ENCODE peak calls at places on chromosomes 1 and 21, in five cellular contexts. X is PC-9, R is left lung, M is fibroblast of lung, S is psoas muscle. G is an unnamed sample.
A peak's percentile ranks its signal among the peaks of the same experiment; 100 is the strongest.

GRCh38 chr1:206834711-206835110 is 30.7 kb upstream of the IL20 start:
- DNase-seq in X (no peak), S (peak; percentile 37), R (peak; percentile 50), M (no peak), G (no peak)

GRCh38 chr1:13469343-13469742 is 44.5 kb downstream of the LRRC38 start:
- DNase-seq in M (no peak), S (peak; percentile 23), R (no peak), X (no peak), G (no peak)

GRCh38 chr1:218828125-218828650 is 345.5 kb upstream of the LYPLAL1 start:
- DNase-seq in M (no peak), S (no peak), R (no peak), X (no peak), G (no peak)

GRCh38 chr1:230270185-230270939 is 155.8 kb downstream of the PGBD5 start:
- DNase-seq in R (peak; percentile 3), M (peak; percentile 58), X (no peak), S (no peak), G (no peak)

GRCh38 chr1:91135799-91136198 is 114.0 kb upstream of the ZNF644 start:
- DNase-seq in M (no peak), X (no peak), S (no peak), R (no peak), G (no peak)

GRCh38 chr1:175317309-175317708 is 124.7 kb upstream of the KIAA0040 start:
- DNase-seq in X (no peak), S (no peak), M (no peak), R (no peak), G (no peak)

GRCh38 chr1:28716336-28716735 is 20.4 kb upstream of the YTHDF2 start:
- DNase-seq in M (no peak), S (no peak), R (no peak), X (no peak), G (no peak)

GRCh38 chr1:23528245-23528978 is 2.6 kb downstream of the E2F2 start:
- DNase-seq in X (peak; percentile 92), R (peak; percentile 93), S (peak; percentile 85), M (peak; percentile 69), G (peak; percentile 91)

GRCh38 chr1:15283500-15283899 is 36.5 kb downstream of the FHAD1 start:
- DNase-seq in M (peak; percentile 55), S (no peak), R (no peak), X (no peak), G (no peak)

GRCh38 chr21:31162827-31163226 is 124.6 kb upstream of the KRTAP19-8 start:
- DNase-seq in R (no peak), X (no peak), M (peak; percentile 68), S (no peak), G (no peak)

GRCh38 chr1:21932127-21932526 is 5.0 kb downstream of the HSPG2 start:
- DNase-seq in X (no peak), S (peak; percentile 53), M (peak; percentile 87), R (no peak), G (no peak)

GRCh38 chr1:21232044-21232443 is 55.3 kb upstream of the EIF4G3 start:
- DNase-seq in S (no peak), M (peak; percentile 41), X (peak; percentile 27), R (no peak), G (no peak)

GRCh38 chr1:224897501-224897900 is 32.0 kb upstream of the DNAH14 start:
- DNase-seq in R (no peak), S (no peak), X (no peak), M (peak; percentile 24), G (no peak)

GRCh38 chr1:913491-914252 is 10.1 kb upstream of the SAMD11 start:
- DNase-seq in S (peak; percentile 11), R (peak; percentile 33), M (no peak), X (no peak), G (peak; percentile 58)

GRCh38 chr1:162056043-162056442 is 13.4 kb upstream of the NOS1AP start:
- DNase-seq in X (peak; percentile 70), S (peak; percentile 40), R (peak; percentile 50), M (peak; percentile 56), G (peak; percentile 67)

GRCh38 chr1:169618367-169618766 is 11.6 kb downstream of the SELP start:
- DNase-seq in S (no peak), X (no peak), M (no peak), R (no peak), G (no peak)

GRCh38 chr1:201295346-201295745 is 12.0 kb downstream of the PKP1 start:
- DNase-seq in M (no peak), S (no peak), X (no peak), R (no peak), G (no peak)

GRCh38 chr21:36261459-36261858 is 58.5 kb upstream of the MORC3 start:
- DNase-seq in X (no peak), M (peak; percentile 26), S (no peak), R (no peak), G (no peak)

GRCh38 chr1:160261526-160261877 is 847 bp downstream of the DCAF8 start:
- DNase-seq in S (no peak), R (no peak), M (peak; percentile 84), X (peak; percentile 38), G (no peak)

GRCh38 chr1:14820320-14821085 is 222.0 kb downstream of the KAZN start:
- DNase-seq in X (no peak), S (no peak), R (no peak), M (no peak), G (no peak)

GRCh38 chr1:36771222-36771621 is 263.1 kb downstream of the GRIK3 start:
- DNase-seq in S (no peak), R (no peak), X (no peak), M (no peak), G (peak; percentile 25)

GRCh38 chr1:201827321-201828281 is 1.4 kb upstream of the IPO9 start:
- DNase-seq in M (no peak), X (no peak), R (no peak), S (no peak), G (no peak)

DNA sequence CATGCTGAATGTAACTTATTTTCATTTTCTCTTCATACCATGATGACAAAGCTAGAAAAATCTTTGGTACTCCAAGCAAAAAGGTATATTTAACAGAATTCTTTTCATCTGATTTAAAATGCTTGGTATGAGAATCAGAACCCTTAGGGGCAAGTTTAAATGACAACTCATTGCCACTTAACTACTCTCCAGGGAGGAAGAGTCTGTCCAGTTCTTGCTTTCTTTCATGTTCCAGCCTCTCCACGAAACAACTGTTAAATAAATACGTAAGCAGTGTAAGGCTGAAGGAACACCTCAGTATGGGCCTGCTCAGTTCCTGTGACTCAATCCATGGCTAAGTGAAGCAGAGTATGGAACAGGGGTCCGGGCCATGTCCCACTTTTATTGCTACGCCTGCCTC is 1.6 kb downstream of the LCE2A start:
- DNase-seq in R (no peak), X (no peak), M (no peak), S (no peak), G (no peak)
- H3K9me3 ChIP-seq in R (no peaks in the 10 kb centered on the region), X (no peaks in the 10 kb centered on the region), M (no peaks in the 10 kb centered on the region), S (no peaks in the 10 kb centered on the region), G (no peaks in the 10 kb centered on the region)

GRCh38 chr1:77888429-77889239 is at the start of gene NEXN:
- DNase-seq in S (peak; percentile 89), M (peak; percentile 89), R (peak; percentile 77), X (peak; percentile 41), G (peak; percentile 82)

GRCh38 chr1:77889240-77889637 is 815 bp downstream of the NEXN start:
- DNase-seq in M (peak; percentile 65), X (no peak), S (no peak), R (no peak), G (no peak)

GRCh38 chr1:77889671-77890070 is 1.2 kb downstream of the NEXN start:
- DNase-seq in R (no peak), M (peak; percentile 93), S (no peak), X (no peak), G (no peak)

GRCh38 chr1:77888071-77888428 is 374 bp upstream of the NEXN start:
- DNase-seq in X (no peak), R (peak; percentile 62), S (no peak), M (peak; percentile 87), G (no peak)

DNA sequence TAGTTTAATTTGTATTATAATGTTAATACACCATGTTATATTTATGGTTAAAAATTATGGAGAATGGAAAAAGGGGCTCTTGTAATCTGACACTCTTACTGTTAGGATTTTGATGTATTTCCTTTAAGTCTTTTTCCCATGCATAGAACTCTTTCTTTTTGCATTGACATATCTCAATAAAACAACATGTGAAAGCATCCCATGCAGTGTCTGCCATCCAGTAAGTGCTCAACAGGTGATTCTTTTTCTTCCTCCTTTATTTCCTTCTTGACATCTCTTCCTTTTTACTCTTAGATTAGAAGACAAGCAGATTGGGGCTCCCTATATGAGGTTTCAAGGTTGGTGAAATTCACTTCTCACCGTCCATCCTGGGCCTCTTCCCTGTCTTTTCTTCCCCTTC is 2.8 kb downstream of the NEXN start:
- DNase-seq in X (no peak), M (no peak), R (no peak), S (no peak), G (no peak)
- H3K4me3 ChIP-seq in X (no peak overlapping the region), M (no peak overlapping the region), R (no peak overlapping the region), S (peak overlapping the region; percentile 88), G (peak overlapping the region; percentile 72)

GRCh38 chr1:10105484-10105883 is 72.7 kb downstream of the UBE4B start:
- DNase-seq in S (peak; percentile 21), R (no peak), M (no peak), X (no peak), G (no peak)

GRCh38 chr1:10107985-10108663 is 75.4 kb downstream of the UBE4B start:
- DNase-seq in M (peak; percentile 98), X (peak; percentile 62), S (no peak), R (no peak), G (no peak)

GRCh38 chr1:10108948-10109347 is 76.2 kb downstream of the UBE4B start:
- DNase-seq in M (peak; percentile 4), S (no peak), R (no peak), X (no peak), G (no peak)

GRCh38 chr1:10106241-10106640 is 73.5 kb downstream of the UBE4B start:
- DNase-seq in S (no peak), X (no peak), M (no peak), R (no peak), G (no peak)

GRCh38 chr1:10106756-10107479 is 74.2 kb downstream of the UBE4B start:
- DNase-seq in S (no peak), M (no peak), R (no peak), X (no peak), G (no peak)
- TF ChIP-seq CTCF in S (no peak), M (no peak), R (no peak), X (no peak), G (no peak)

GRCh38 chr1:239601108-239601507 is 214.7 kb downstream of the CHRM3 start:
- DNase-seq in R (no peak), X (no peak), M (no peak), S (no peak), G (no peak)

GRCh38 chr1:239608469-239608868 is 222.1 kb downstream of the CHRM3 start:
- DNase-seq in R (no peak), X (no peak), S (no peak), M (no peak), G (no peak)

GRCh38 chr1:239603530-239603929 is 217.2 kb downstream of the CHRM3 start:
- DNase-seq in R (no peak), X (no peak), S (no peak), M (no peak), G (no peak)

DNA sequence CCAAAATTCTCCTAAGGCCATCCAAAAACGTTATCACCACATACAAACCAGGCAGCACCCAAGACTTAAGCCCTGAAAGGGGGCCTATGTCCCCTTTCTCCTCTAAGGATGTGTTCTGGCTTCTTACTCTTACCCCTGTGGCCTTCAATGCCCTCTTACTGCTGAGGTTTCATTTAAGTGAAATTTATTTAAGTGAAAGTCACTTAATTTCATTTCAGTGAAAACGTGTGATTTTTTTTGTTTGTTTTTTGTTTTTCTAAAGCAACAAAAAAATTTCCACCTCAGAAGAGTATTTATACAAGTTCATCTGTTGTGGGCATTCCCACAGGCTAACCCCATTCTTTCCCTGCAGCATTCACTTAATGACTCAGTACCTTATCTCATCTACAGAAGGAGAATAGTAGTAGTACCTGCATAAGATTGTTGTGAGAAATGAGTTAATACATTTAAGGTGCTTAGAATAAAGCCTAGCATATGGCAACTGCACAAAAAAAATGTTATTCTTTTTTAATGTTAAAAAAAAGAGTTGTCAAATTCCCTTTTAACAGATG is 220.6 kb downstream of the CHRM3 start:
- DNase-seq in R (no peak), S (no peak), X (no peak), M (peak; percentile 13), G (no peak)
- H3K9me3 ChIP-seq in R (no peaks in the 10 kb centered on the region), S (no peaks in the 10 kb centered on the region), X (no peaks in the 10 kb centered on the region), M (no peaks in the 10 kb centered on the region), G (no peaks in the 10 kb centered on the region)